ENCODE peak calls at places on chromosomes 16 and 17, in eight cellular contexts. One of them, this sample, is unnamed.

GRCh38 chr17:42111901-42112551 is 488 bp downstream of the DHX58 start:
- DNase-seq in Peyer's patch: peak; percentile 73
- DNase-seq in stomach: peak; percentile 47
- DNase-seq in upper lobe of left lung: no peak
- DNase-seq in tibial nerve: no peak
- DNase-seq in GM12878: no peak
- DNase-seq in transverse colon: peak; percentile 57
- DNase-seq in HepG2: no peak
- DNase-seq in this sample: peak; percentile 42

GRCh38 chr16:24863582-24864437 is 18.0 kb downstream of the SLC5A11 start:
- DNase-seq in upper lobe of left lung: no peak
- DNase-seq in HepG2: no peak
- DNase-seq in stomach: no peak
- DNase-seq in Peyer's patch: no peak
- DNase-seq in tibial nerve: no peak
- DNase-seq in GM12878: no peak
- DNase-seq in transverse colon: no peak
- DNase-seq in this sample: no peak

GRCh38 chr16:66899945-66900688 is 18.6 kb downstream of the CDH16 start:
- DNase-seq in GM12878: no peak
- DNase-seq in Peyer's patch: peak; percentile 92
- DNase-seq in HepG2: peak; percentile 72
- DNase-seq in stomach: peak; percentile 87
- DNase-seq in tibial nerve: peak; percentile 82
- DNase-seq in upper lobe of left lung: no peak
- DNase-seq in transverse colon: peak; percentile 86
- DNase-seq in this sample: peak; percentile 93

GRCh38 chr16:2329532-2329931 is 11.0 kb downstream of the ABCA3 start:
- DNase-seq in HepG2: no peak
- DNase-seq in stomach: no peak
- DNase-seq in upper lobe of left lung: peak; percentile 83
- DNase-seq in tibial nerve: no peak
- DNase-seq in transverse colon: no peak
- DNase-seq in GM12878: no peak
- DNase-seq in Peyer's patch: peak; percentile 27
- DNase-seq in this sample: no peak

GRCh38 chr16:68499011-68499410 is 40.1 kb upstream of the ZFP90 start:
- DNase-seq in transverse colon: no peak
- DNase-seq in HepG2: no peak
- DNase-seq in upper lobe of left lung: no peak
- DNase-seq in GM12878: no peak
- DNase-seq in Peyer's patch: no peak
- DNase-seq in stomach: no peak
- DNase-seq in tibial nerve: no peak
- DNase-seq in this sample: no peak

GRCh38 chr16:72740346-72740745 is 307.6 kb downstream of the ZFHX3 start:
- DNase-seq in tibial nerve: no peak
- DNase-seq in Peyer's patch: no peak
- DNase-seq in stomach: no peak
- DNase-seq in HepG2: no peak
- DNase-seq in GM12878: no peak
- DNase-seq in upper lobe of left lung: no peak
- DNase-seq in transverse colon: no peak
- DNase-seq in this sample: no peak

GRCh38 chr16:73058616-73059409 is 10.9 kb upstream of the ZFHX3 start:
- DNase-seq in HepG2: no peak
- DNase-seq in tibial nerve: no peak
- DNase-seq in Peyer's patch: peak; percentile 58
- DNase-seq in transverse colon: no peak
- DNase-seq in GM12878: no peak
- DNase-seq in upper lobe of left lung: peak; percentile 93
- DNase-seq in stomach: peak; percentile 43
- DNase-seq in this sample: peak; percentile 51

GRCh38 chr17:8746501-8747236 is 2.0 kb upstream of the CCDC42 start:
- DNase-seq in upper lobe of left lung: no peak
- DNase-seq in stomach: no peak
- DNase-seq in GM12878: peak; percentile 1
- DNase-seq in HepG2: no peak
- DNase-seq in tibial nerve: no peak
- DNase-seq in Peyer's patch: no peak
- DNase-seq in transverse colon: no peak
- DNase-seq in this sample: no peak

GRCh38 chr17:67239597-67239996 is 5.4 kb downstream of the HELZ start:
- DNase-seq in HepG2: no peak
- DNase-seq in upper lobe of left lung: no peak
- DNase-seq in tibial nerve: no peak
- DNase-seq in GM12878: no peak
- DNase-seq in transverse colon: no peak
- DNase-seq in stomach: no peak
- DNase-seq in Peyer's patch: peak; percentile 18
- DNase-seq in this sample: no peak

GRCh38 chr16:11147033-11147848 is 108.8 kb downstream of the SOCS1 start:
- DNase-seq in GM12878: no peak
- DNase-seq in transverse colon: no peak
- DNase-seq in Peyer's patch: no peak
- DNase-seq in upper lobe of left lung: no peak
- DNase-seq in HepG2: no peak
- DNase-seq in stomach: no peak
- DNase-seq in tibial nerve: no peak
- DNase-seq in this sample: no peak

GRCh38 chr17:83031321-83031945 is 48.0 kb upstream of the METRNL start:
- DNase-seq in HepG2: no peak
- DNase-seq in transverse colon: no peak
- DNase-seq in upper lobe of left lung: peak; percentile 66
- DNase-seq in tibial nerve: no peak
- DNase-seq in GM12878: no peak
- DNase-seq in Peyer's patch: no peak
- DNase-seq in stomach: peak; percentile 22
- DNase-seq in this sample: peak; percentile 5

GRCh38 chr17:70078549-70078948 is 3.5 kb downstream of the KCNJ16 start:
- DNase-seq in transverse colon: no peak
- DNase-seq in GM12878: no peak
- DNase-seq in HepG2: no peak
- DNase-seq in stomach: no peak
- DNase-seq in Peyer's patch: no peak
- DNase-seq in upper lobe of left lung: no peak
- DNase-seq in tibial nerve: no peak
- DNase-seq in this sample: no peak

GRCh38 chr17:49716952-49717351 is 9.2 kb upstream of the SLC35B1 start:
- DNase-seq in stomach: no peak
- DNase-seq in tibial nerve: no peak
- DNase-seq in HepG2: no peak
- DNase-seq in transverse colon: no peak
- DNase-seq in Peyer's patch: no peak
- DNase-seq in GM12878: no peak
- DNase-seq in upper lobe of left lung: no peak
- DNase-seq in this sample: no peak

GRCh38 chr16:54430491-54431030 is 144.0 kb upstream of the IRX3 start:
- DNase-seq in upper lobe of left lung: no peak
- DNase-seq in tibial nerve: no peak
- DNase-seq in HepG2: peak; percentile 69
- DNase-seq in transverse colon: no peak
- DNase-seq in GM12878: no peak
- DNase-seq in Peyer's patch: no peak
- DNase-seq in stomach: no peak
- DNase-seq in this sample: no peak

GRCh38 chr17:2090804-2091534 is 36.1 kb downstream of the HIC1 start:
- DNase-seq in tibial nerve: peak; percentile 75
- DNase-seq in transverse colon: peak; percentile 56
- DNase-seq in Peyer's patch: no peak
- DNase-seq in GM12878: no peak
- DNase-seq in HepG2: no peak
- DNase-seq in stomach: no peak
- DNase-seq in upper lobe of left lung: no peak
- DNase-seq in this sample: peak; percentile 78

GRCh38 chr17:20026960-20027359 is 17.8 kb downstream of the SPECC1 start:
- DNase-seq in stomach: no peak
- DNase-seq in upper lobe of left lung: no peak
- DNase-seq in transverse colon: no peak
- DNase-seq in GM12878: no peak
- DNase-seq in HepG2: no peak
- DNase-seq in tibial nerve: no peak
- DNase-seq in Peyer's patch: no peak
- DNase-seq in this sample: no peak

GRCh38 chr16:69217433-69217832 is 30.5 kb downstream of the SNTB2 start:
- DNase-seq in stomach: no peak
- DNase-seq in tibial nerve: no peak
- DNase-seq in transverse colon: no peak
- DNase-seq in Peyer's patch: no peak
- DNase-seq in upper lobe of left lung: no peak
- DNase-seq in HepG2: peak; percentile 42
- DNase-seq in GM12878: no peak
- DNase-seq in this sample: no peak

GRCh38 chr16:57531635-57532220 is 4.6 kb downstream of the CCDC102A start:
- DNase-seq in Peyer's patch: peak; percentile 37
- DNase-seq in GM12878: no peak
- DNase-seq in tibial nerve: no peak
- DNase-seq in upper lobe of left lung: no peak
- DNase-seq in stomach: no peak
- DNase-seq in HepG2: no peak
- DNase-seq in transverse colon: no peak
- DNase-seq in this sample: peak; percentile 10

GRCh38 chr16:57531253-57531575 is 5.2 kb downstream of the CCDC102A start:
- DNase-seq in upper lobe of left lung: no peak
- DNase-seq in tibial nerve: no peak
- DNase-seq in Peyer's patch: peak; percentile 38
- DNase-seq in GM12878: no peak
- DNase-seq in transverse colon: no peak
- DNase-seq in HepG2: no peak
- DNase-seq in stomach: no peak
- DNase-seq in this sample: peak; percentile 11

GRCh38 chr16:57530104-57530522 is 6.3 kb downstream of the CCDC102A start:
- DNase-seq in upper lobe of left lung: no peak
- DNase-seq in HepG2: peak; percentile 59
- DNase-seq in tibial nerve: no peak
- DNase-seq in stomach: no peak
- DNase-seq in GM12878: no peak
- DNase-seq in Peyer's patch: peak; percentile 87
- DNase-seq in transverse colon: peak; percentile 63
- DNase-seq in this sample: peak; percentile 78

GRCh38 chr16:57529324-57530103 is 6.9 kb downstream of the CCDC102A start:
- DNase-seq in transverse colon: peak; percentile 9
- DNase-seq in tibial nerve: no peak
- DNase-seq in GM12878: no peak
- DNase-seq in stomach: no peak
- DNase-seq in upper lobe of left lung: no peak
- DNase-seq in Peyer's patch: peak; percentile 49
- DNase-seq in HepG2: no peak
- DNase-seq in this sample: peak; percentile 19

DNA sequence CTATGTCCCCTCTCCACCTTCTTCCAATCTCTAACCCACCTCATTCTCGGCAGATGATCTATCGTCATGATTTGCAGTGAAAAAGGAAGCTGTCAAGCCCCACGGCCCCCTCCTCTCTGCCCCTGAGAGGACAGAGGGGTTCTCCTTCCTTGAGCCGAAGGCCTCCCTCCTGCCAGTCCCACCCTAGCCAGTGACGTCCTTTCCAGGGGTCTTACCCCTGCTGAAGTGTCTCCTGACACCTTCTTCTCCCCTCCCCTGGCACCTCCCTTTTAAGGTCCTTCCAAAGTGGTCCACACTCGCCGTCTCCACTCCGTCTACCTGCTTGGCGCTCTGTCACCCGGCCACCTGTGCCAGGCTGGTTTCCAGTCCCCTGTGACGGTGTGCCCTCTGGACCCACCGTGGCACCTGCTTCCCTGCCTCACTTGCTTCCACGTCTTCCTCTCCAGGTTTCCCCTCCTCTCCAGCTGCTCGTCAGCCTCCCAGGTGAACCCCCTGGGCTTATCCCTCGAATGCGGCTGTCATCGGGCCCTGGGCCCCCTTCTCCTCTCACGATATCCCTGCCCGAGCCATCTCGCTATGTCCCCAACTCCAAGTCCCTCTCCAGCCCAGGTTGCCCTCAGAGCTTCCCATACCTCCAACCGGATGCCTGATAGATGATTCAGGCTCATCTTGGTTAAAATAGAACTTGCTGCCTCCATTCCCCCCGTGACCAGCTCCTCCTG is 5.7 kb downstream of the CCDC102A start:
- DNase-seq in Peyer's patch: no peak
- DNase-seq in tibial nerve: no peak
- DNase-seq in upper lobe of left lung: peak; percentile 52
- DNase-seq in transverse colon: peak; percentile 7
- DNase-seq in GM12878: no peak
- DNase-seq in HepG2: no peak
- DNase-seq in stomach: no peak
- DNase-seq in this sample: peak; percentile 15
- H3K4me1 ChIP-seq in Peyer's patch: peaks cover 48% of the 10 kb centered on the region
- H3K4me1 ChIP-seq in tibial nerve: no peaks in the 10 kb centered on the region
- H3K4me1 ChIP-seq in upper lobe of left lung: peaks cover 51% of the 10 kb centered on the region
- H3K4me1 ChIP-seq in transverse colon: peaks cover 41% of the 10 kb centered on the region
- H3K4me1 ChIP-seq in GM12878: peaks cover 40% of the 10 kb centered on the region
- H3K4me1 ChIP-seq in HepG2: peaks cover 73% of the 10 kb centered on the region
- H3K4me1 ChIP-seq in stomach: peaks cover 61% of the 10 kb centered on the region
- H3K4me1 ChIP-seq in this sample: peaks cover 21% of the 10 kb centered on the region

DNA sequence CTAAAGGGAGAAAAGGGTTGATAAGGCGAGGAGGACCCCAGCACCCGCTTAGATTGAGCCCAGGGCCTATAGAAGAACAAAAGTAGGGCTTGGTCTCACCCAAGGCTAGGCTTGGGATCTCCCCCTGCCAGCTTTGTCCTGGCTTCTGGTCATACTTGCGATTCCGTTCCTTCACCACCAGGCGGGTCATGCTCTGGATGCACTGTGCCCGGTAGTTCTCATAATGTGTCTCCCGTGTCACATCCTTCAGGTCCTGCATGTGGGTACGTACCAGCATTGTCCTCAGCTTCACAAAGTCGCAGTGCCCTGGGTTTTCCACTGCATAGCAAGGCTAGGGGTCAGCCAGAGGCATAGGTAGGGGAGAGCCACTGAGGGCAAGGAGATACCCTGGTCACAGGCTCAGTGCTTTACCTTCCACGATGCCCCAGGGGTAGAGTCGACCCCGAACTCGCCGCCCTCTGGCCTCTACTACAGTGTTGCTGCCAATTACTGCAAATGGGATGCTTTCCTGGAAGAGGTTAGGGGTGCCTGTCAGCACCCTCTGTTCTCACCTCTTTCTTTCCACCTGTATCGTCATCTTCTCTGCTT is 6.5 kb upstream of the MTMR4 start:
- DNase-seq in stomach: no peak
- DNase-seq in tibial nerve: no peak
- DNase-seq in Peyer's patch: no peak
- DNase-seq in HepG2: peak; percentile 64
- DNase-seq in transverse colon: no peak
- DNase-seq in GM12878: no peak
- DNase-seq in upper lobe of left lung: no peak
- DNase-seq in this sample: no peak
- H3K4me3 ChIP-seq in stomach: no peak overlapping the region
- H3K4me3 ChIP-seq in tibial nerve: no peak overlapping the region
- H3K4me3 ChIP-seq in Peyer's patch: no peak overlapping the region
- H3K4me3 ChIP-seq in HepG2: peak overlapping the region; percentile 46
- H3K4me3 ChIP-seq in transverse colon: no peak overlapping the region
- H3K4me3 ChIP-seq in GM12878: no peak overlapping the region
- H3K4me3 ChIP-seq in upper lobe of left lung: no peak overlapping the region
- H3K4me3 ChIP-seq in this sample: no peak overlapping the region

GRCh38 chr16:28925386-28926228 is 569 bp upstream of the RABEP2 start:
- DNase-seq in upper lobe of left lung: no peak
- DNase-seq in transverse colon: peak; percentile 76
- DNase-seq in Peyer's patch: peak; percentile 86
- DNase-seq in stomach: peak; percentile 62
- DNase-seq in GM12878: no peak
- DNase-seq in HepG2: peak; percentile 73
- DNase-seq in tibial nerve: peak; percentile 48
- DNase-seq in this sample: peak; percentile 77
- TF ChIP-seq POLR2A in upper lobe of left lung: no peak
- TF ChIP-seq POLR2A in transverse colon: peak; percentile 78
- TF ChIP-seq POLR2A in Peyer's patch: peak; percentile 48
- TF ChIP-seq POLR2A in stomach: no peak
- TF ChIP-seq POLR2A in GM12878: peak; percentile 82
- TF ChIP-seq POLR2A in HepG2: peak; percentile 70
- TF ChIP-seq POLR2A in tibial nerve: no peak
- TF ChIP-seq POLR2A in this sample: peak; percentile 30

GRCh38 chr17:46151762-46152161 is 41.5 kb downstream of the KANSL1 start:
- DNase-seq in GM12878: no peak
- DNase-seq in Peyer's patch: no peak
- DNase-seq in transverse colon: no peak
- DNase-seq in tibial nerve: no peak
- DNase-seq in upper lobe of left lung: no peak
- DNase-seq in stomach: no peak
- DNase-seq in HepG2: no peak
- DNase-seq in this sample: no peak
- H3K4me1 ChIP-seq in GM12878: peaks cover 84% of the 10 kb centered on the region
- H3K4me1 ChIP-seq in Peyer's patch: peaks cover 46% of the 10 kb centered on the region
- H3K4me1 ChIP-seq in transverse colon: peaks cover 79% of the 10 kb centered on the region
- H3K4me1 ChIP-seq in tibial nerve: no peaks in the 10 kb centered on the region
- H3K4me1 ChIP-seq in upper lobe of left lung: peaks cover 64% of the 10 kb centered on the region
- H3K4me1 ChIP-seq in stomach: peaks cover 100% of the 10 kb centered on the region
- H3K4me1 ChIP-seq in HepG2: peaks cover 50% of the 10 kb centered on the region
- H3K4me1 ChIP-seq in this sample: peaks cover 23% of the 10 kb centered on the region